ENCODE peak calls at places on chromosomes 4 and X, in four cellular contexts. K, D, S and H are unnamed samples.
A peak's percentile ranks its signal among the peaks of the same experiment; 100 is the strongest.

GRCh38 chr4:94714360-94714759 is 43.4 kb upstream of the BMPR1B start:
- DNase-seq in D (no peak), K (no peak), S (no peak), H (no peak)

GRCh38 chr4:142719854-142720541 is 126.1 kb downstream of the INPP4B start:
- DNase-seq in D (no peak), S (no peak), K (no peak), H (no peak)

GRCh38 chr4:187294861-187295260 is 571.2 kb upstream of the FAT1 start:
- DNase-seq in S (no peak), K (no peak), D (no peak), H (no peak)

GRCh38 chrX:99266255-99266654 is 1143.8 kb downstream of the PCDH19 start:
- DNase-seq in S (no peak), K (no peak), D (no peak), H (no peak)

GRCh38 chrX:106702636-106703035 is 23.9 kb upstream of the RNF128 start:
- DNase-seq in K (no peak), D (no peak), S (no peak), H (no peak)

GRCh38 chr4:111943796-111944203 is 201.5 kb upstream of the FAM241A start:
- DNase-seq in D (peak; percentile 31), K (no peak), S (peak; percentile 9), H (peak; percentile 23)

GRCh38 chrX:102715967-102716366 is 3.7 kb downstream of the GPRASP2 start:
- DNase-seq in S (no peak), K (no peak), D (no peak), H (no peak)

GRCh38 chr4:145234086-145234694 is 53.8 kb upstream of the OTUD4 start:
- DNase-seq in D (peak; percentile 9), S (peak; percentile 62), K (peak; percentile 49), H (peak; percentile 59)

GRCh38 chr4:128528793-128529553 is 241.4 kb upstream of the PGRMC2 start:
- DNase-seq in D (peak; percentile 58), S (no peak), K (no peak), H (peak; percentile 83)

GRCh38 chr4:56613101-56613862 is 67.8 kb downstream of the HOPX start:
- DNase-seq in S (no peak), D (no peak), K (no peak), H (no peak)

GRCh38 chrX:77771601-77772000 is 14.4 kb downstream of the ATRX start:
- DNase-seq in D (no peak), S (no peak), K (no peak), H (no peak)

GRCh38 chr4:44538534-44538933 is 89.9 kb upstream of the KCTD8 start:
- DNase-seq in K (no peak), D (no peak), S (no peak), H (no peak)

GRCh38 chr4:1207603-1208265 is 35.4 kb upstream of the SPON2 start:
- DNase-seq in K (no peak), S (no peak), D (no peak), H (no peak)

GRCh38 chr4:106854970-106855369 is 181.1 kb downstream of the DKK2 start:
- DNase-seq in S (no peak), D (no peak), K (no peak), H (no peak)

GRCh38 chr4:7335363-7336066 is 99.2 kb downstream of the PSAPL1 start:
- DNase-seq in D (peak; percentile 53), K (peak; percentile 1), S (peak; percentile 72), H (peak; percentile 70)

GRCh38 chr4:184313710-184314659 is 96.3 kb upstream of the ENPP6 start:
- DNase-seq in D (no peak), S (no peak), K (peak; percentile 94), H (no peak)

GRCh38 chr4:5012477-5012876 is 6.8 kb downstream of the CYTL1 start:
- DNase-seq in S (no peak), K (no peak), D (no peak), H (no peak)

GRCh38 chr4:155403886-155404285 is 27.1 kb upstream of the MAP9 start:
- DNase-seq in S (no peak), K (no peak), D (no peak), H (peak; percentile 13)

GRCh38 chr4:78031457-78031856 is 25.7 kb upstream of the FRAS1 start:
- DNase-seq in K (no peak), S (no peak), D (no peak), H (no peak)

GRCh38 chrX:150887906-150888465 is 10.5 kb downstream of the CD99L2 start:
- DNase-seq in S (no peak), D (no peak), K (no peak), H (no peak)

GRCh38 chr4:1981251-1982055 is 27.3 kb downstream of the NELFA start:
- DNase-seq in K (no peak), D (no peak), S (peak; percentile 74), H (peak; percentile 27)

GRCh38 chrX:47191331-47191730 is 2.3 kb upstream of the UBA1 start:
- DNase-seq in K (no peak), D (no peak), S (no peak), H (no peak)

GRCh38 chr4:41213563-41214157 is 682 bp downstream of the APBB2 start:
- DNase-seq in D (no peak), S (no peak), K (no peak), H (no peak)

GRCh38 chrX:134933911-134934310 is 56.9 kb upstream of the SMIM10 start:
- DNase-seq in K (no peak), D (no peak), S (no peak), H (no peak)

GRCh38 chr4:165332502-165332901 is 5.0 kb downstream of the MSMO1 start:
- DNase-seq in D (no peak), K (no peak), S (no peak), H (no peak)
- H3K4me1 ChIP-seq in D (peaks cover 5% of the 10 kb centered on the region), K (no peaks in the 10 kb centered on the region), S (peaks cover 9% of the 10 kb centered on the region), H (no peaks in the 10 kb centered on the region)

DNA sequence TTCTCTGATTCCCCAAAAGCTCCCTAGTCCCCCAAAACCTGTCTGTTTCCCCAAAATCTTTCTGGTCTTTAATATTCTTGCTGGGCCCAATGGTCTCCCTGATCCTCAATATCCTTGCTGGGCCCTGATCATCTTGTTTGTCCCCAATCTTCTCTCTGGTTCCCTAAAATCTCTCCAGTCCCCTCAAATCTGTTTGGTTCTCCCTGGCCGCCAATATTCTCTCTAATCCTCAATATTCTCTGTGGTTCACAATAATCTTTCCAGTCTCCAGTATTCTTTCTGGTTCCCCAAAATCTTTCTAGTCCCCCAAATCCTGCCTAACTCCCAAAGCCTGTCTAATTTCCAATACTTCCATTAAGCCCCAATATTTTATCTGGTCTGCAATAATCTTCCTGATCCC is 18.5 kb downstream of the P2RY8 start:
- DNase-seq in K (no peak), D (no peak), S (no peak), H (no peak)
- TF ChIP-seq ZNF274 in K (no peak), D (no peak), S (no peak), H (no peak)

DNA sequence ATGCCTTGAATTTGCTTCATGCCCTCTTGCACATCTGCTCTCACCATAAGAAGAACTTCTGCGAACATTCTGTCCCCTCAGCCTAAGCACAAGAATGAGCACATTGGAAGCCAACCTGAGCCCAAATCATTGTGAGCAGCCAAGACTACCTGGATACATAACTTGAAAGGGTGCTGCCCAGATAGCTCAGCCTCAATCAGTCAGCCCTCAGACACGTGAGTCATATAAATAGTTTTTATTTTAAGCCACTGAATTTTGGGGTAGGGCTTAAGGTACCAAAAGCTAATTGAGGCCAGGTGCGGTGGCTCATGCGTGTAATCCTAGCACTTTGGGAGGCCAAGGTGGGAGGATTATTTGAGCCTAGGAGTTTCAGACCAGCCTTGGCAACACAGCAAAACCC is 27.5 kb upstream of the BBS12 start:
- DNase-seq in S (no peak), K (no peak), D (no peak), H (no peak)
- H3K9ac ChIP-seq in S (no peak overlapping the region), K (no peak overlapping the region), D (no peak overlapping the region), H (no peak overlapping the region)

GRCh38 chrX:38880460-38880859 is 79.2 kb downstream of the MID1IP1 start:
- DNase-seq in D (no peak), S (no peak), K (no peak), H (no peak)

GRCh38 chrX:38881066-38881465 is 79.8 kb downstream of the MID1IP1 start:
- DNase-seq in S (no peak), K (no peak), D (no peak), H (no peak)

GRCh38 chrX:38881727-38882126 is 80.5 kb downstream of the MID1IP1 start:
- DNase-seq in D (no peak), S (no peak), K (peak; percentile 73), H (no peak)

GRCh38 chrX:38878674-38879375 is 77.6 kb downstream of the MID1IP1 start:
- DNase-seq in K (no peak), D (no peak), S (no peak), H (no peak)

GRCh38 chrX:38879631-38880220 is 78.5 kb downstream of the MID1IP1 start:
- DNase-seq in K (no peak), S (no peak), D (no peak), H (no peak)
- H3K4me1 ChIP-seq in K (peaks cover 14% of the 10 kb centered on the region), S (no peaks in the 10 kb centered on the region), D (peaks cover 2% of the 10 kb centered on the region), H (peaks cover 2% of the 10 kb centered on the region)

GRCh38 chr4:133148690-133149363 is at the start of gene PCDH10:
- DNase-seq in K (no peak), S (peak; percentile 59), D (peak; percentile 88), H (no peak)
- TF ChIP-seq ZNF274 in K (no peak), S (no peak), D (no peak), H (no peak)

GRCh38 chr4:16225139-16225538 is 1.1 kb downstream of the TAPT1 start:
- DNase-seq in K (no peak), D (no peak), S (no peak), H (no peak)
- H3K9ac ChIP-seq in K (peak overlapping the region; percentile 79), D (no peak overlapping the region), S (peak overlapping the region; percentile 73), H (peak overlapping the region; percentile 39)

GRCh38 chrX:19758536-19758935 is 128.9 kb downstream of the SH3KBP1 start:
- DNase-seq in K (no peak), D (no peak), S (no peak), H (no peak)

GRCh38 chrX:19760345-19760744 is 127.1 kb downstream of the SH3KBP1 start:
- DNase-seq in K (no peak), D (no peak), S (no peak), H (no peak)

GRCh38 chrX:19760841-19761512 is 126.4 kb downstream of the SH3KBP1 start:
- DNase-seq in D (no peak), K (no peak), S (no peak), H (no peak)

GRCh38 chrX:19765628-19766027 is 121.8 kb downstream of the SH3KBP1 start:
- DNase-seq in D (no peak), S (no peak), K (no peak), H (no peak)

DNA sequence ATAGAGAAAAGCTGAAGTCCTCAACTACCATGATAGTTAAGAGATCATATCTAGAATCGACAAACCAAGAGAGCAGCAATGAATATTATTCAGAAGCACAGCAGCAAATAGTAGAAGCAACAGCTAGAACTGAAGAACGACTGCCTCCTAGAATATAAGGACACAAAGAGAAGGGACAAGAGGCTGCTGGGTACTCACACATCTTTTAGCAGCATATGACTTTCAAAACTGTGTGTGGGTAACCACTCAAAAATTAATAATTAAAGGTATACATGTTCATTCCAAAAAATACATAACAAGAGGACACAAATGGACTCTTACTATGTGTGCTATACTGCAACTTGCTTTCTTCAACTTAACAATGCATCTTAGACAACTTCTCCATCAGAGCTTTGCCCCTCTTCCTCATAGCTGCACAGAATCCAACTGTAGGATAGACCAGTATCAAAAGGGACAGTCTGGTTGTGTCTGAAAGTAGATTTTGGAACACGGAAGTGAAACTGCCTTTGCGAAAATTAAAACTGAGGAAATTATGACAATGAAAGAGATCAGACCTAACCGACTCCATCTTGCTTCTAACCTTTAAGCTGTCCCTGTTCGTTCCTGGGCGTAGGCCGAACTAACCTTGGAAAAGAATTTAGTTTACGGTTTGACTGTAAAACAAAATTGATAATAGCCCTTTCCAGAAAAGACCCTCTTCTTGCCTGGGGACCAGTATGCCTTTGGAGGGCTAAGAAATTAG is 125.7 kb downstream of the SH3KBP1 start:
- DNase-seq in S (no peak), K (no peak), D (no peak), H (no peak)
- H3K4me1 ChIP-seq in S (no peaks in the 10 kb centered on the region), K (peaks cover 37% of the 10 kb centered on the region), D (no peaks in the 10 kb centered on the region), H (no peaks in the 10 kb centered on the region)